ENCODE peak calls at places on chromosomes 5 and 9, in four cellular contexts. Z is right lobe of liver, H is heart right ventricle, U is sciatic nerve. L is an unnamed sample.
A peak's percentile ranks its signal among the peaks of the same experiment; 100 is the strongest.

GRCh38 chr5:52658266-52658665 is 129.4 kb upstream of the ITGA1 start:
- DNase-seq in Z (no peak), H (no peak), U (no peak), L (no peak)

GRCh38 chr9:87703636-87704276 is 22.2 kb upstream of the CTSL start:
- DNase-seq in Z (no peak), H (no peak), U (no peak), L (no peak)

GRCh38 chr5:132044207-132044606 is 16.2 kb upstream of the IL3 start:
- DNase-seq in Z (no peak), H (no peak), U (peak; percentile 50), L (no peak)

GRCh38 chr5:119355244-119355635 is 579 bp upstream of the TNFAIP8 start:
- DNase-seq in Z (no peak), H (no peak), U (no peak), L (no peak)

GRCh38 chr9:135905380-135906282 is 1.7 kb downstream of the CAMSAP1 start:
- DNase-seq in Z (peak; percentile 44), H (no peak), U (peak; percentile 55), L (no peak)

GRCh38 chr9:84828101-84828500 is 158.6 kb downstream of the NTRK2 start:
- DNase-seq in Z (no peak), H (no peak), U (no peak), L (no peak)

GRCh38 chr9:13443380-13444271 is 164.1 kb upstream of the MPDZ start:
- DNase-seq in Z (no peak), H (no peak), U (no peak), L (peak; percentile 64)

GRCh38 chr9:130240410-130241197 is 25.0 kb upstream of the HMCN2 start:
- DNase-seq in Z (peak; percentile 70), H (peak; percentile 67), U (no peak), L (peak; percentile 67)

GRCh38 chr5:108093186-108093585 is 288.7 kb downstream of the FBXL17 start:
- DNase-seq in Z (no peak), H (no peak), U (no peak), L (no peak)

GRCh38 chr5:160657622-160658458 is 194.2 kb downstream of the ATP10B start:
- DNase-seq in Z (no peak), H (no peak), U (no peak), L (no peak)

GRCh38 chr5:146302428-146302827 is 36.2 kb upstream of the POU4F3 start:
- DNase-seq in Z (no peak), H (no peak), U (no peak), L (no peak)

GRCh38 chr5:25500635-25501034 is 855.9 kb upstream of the CDH10 start:
- DNase-seq in Z (no peak), H (no peak), U (no peak), L (no peak)

L was measured in right cardiac atrium.